ENCODE peak calls at places on chromosome X, in seven cellular contexts. L, S, X, B, K, G and N are unnamed samples.

GRCh38 chrX:134761788-134762187 is 103.5 kb upstream of the PLAC1 start:
- DNase-seq in L (peak; percentile 46), S (peak; percentile 36), X (no peak), B (peak; percentile 56), K (no peak), G (peak; percentile 36), N (peak; percentile 10)

GRCh38 chrX:102934624-102935023 is 2.4 kb upstream of the RAB40AL start:
- DNase-seq in L (peak; percentile 15), S (peak; percentile 39), X (no peak), B (peak; percentile 67), K (peak; percentile 20), G (peak; percentile 41), N (peak; percentile 12)

GRCh38 chrX:51568586-51568985 is 50.1 kb downstream of the CENPVL3 start:
- DNase-seq in L (no peak), S (peak; percentile 57), X (no peak), B (peak; percentile 87), K (no peak), G (no peak), N (no peak)

GRCh38 chrX:12480956-12481355 is 310.3 kb upstream of the PRPS2 start:
- DNase-seq in L (no peak), S (no peak), X (no peak), B (no peak), K (no peak), G (no peak), N (no peak)

GRCh38 chrX:136847874-136848273 is 32.7 kb downstream of the RBMX start:
- DNase-seq in L (no peak), S (no peak), X (no peak), B (no peak), K (no peak), G (no peak), N (no peak)

GRCh38 chrX:120769576-120770341 is 105.9 kb downstream of the CT47B1 start:
- DNase-seq in L (peak; percentile 77), S (peak; percentile 75), X (peak; percentile 16), B (peak; percentile 82), K (peak; percentile 33), G (peak; percentile 17), N (peak; percentile 31)

GRCh38 chrX:131792789-131793462 is 230.2 kb upstream of the STK26 start:
- DNase-seq in L (peak; percentile 89), S (peak; percentile 20), X (no peak), B (peak; percentile 43), K (no peak), G (no peak), N (no peak)

GRCh38 chrX:120401301-120401700 is 39.4 kb downstream of the ATP1B4 start:
- DNase-seq in L (no peak), S (no peak), X (no peak), B (no peak), K (no peak), G (no peak), N (no peak)

GRCh38 chrX:71992711-71993110 is 82.1 kb downstream of the NHSL2 start:
- DNase-seq in L (no peak), S (no peak), X (no peak), B (no peak), K (no peak), G (no peak), N (no peak)

GRCh38 chrX:72368796-72369195 is 63.1 kb upstream of the CITED1 start:
- DNase-seq in L (no peak), S (no peak), X (no peak), B (no peak), K (no peak), G (no peak), N (no peak)

GRCh38 chrX:71492086-71493065 is 40.5 kb upstream of the OGT start:
- DNase-seq in L (peak; percentile 30), S (peak; percentile 80), X (no peak), B (peak; percentile 39), K (peak; percentile 25), G (peak; percentile 39), N (no peak)

GRCh38 chrX:3771756-3772155 is 58.3 kb upstream of the PRKX start:
- DNase-seq in L (no peak), S (no peak), X (no peak), B (no peak), K (no peak), G (no peak), N (no peak)

GRCh38 chrX:35101901-35102300 is 159.3 kb downstream of the FAM47B start:
- DNase-seq in L (no peak), S (no peak), X (no peak), B (peak; percentile 3), K (no peak), G (no peak), N (no peak)
- H3K9me2 ChIP-seq in L (no peaks in the 10 kb centered on the region), S (no peaks in the 10 kb centered on the region), X (no peaks in the 10 kb centered on the region), B (no peaks in the 10 kb centered on the region), K (no peaks in the 10 kb centered on the region), G (no peaks in the 10 kb centered on the region), N (no peaks in the 10 kb centered on the region)

GRCh38 chrX:57641338-57641737 is 38.7 kb downstream of the NLRP2B start:
- DNase-seq in L (no peak), S (no peak), X (no peak), B (no peak), K (no peak), G (no peak), N (no peak)

GRCh38 chrX:57651169-57651919 is 28.7 kb downstream of the NLRP2B start:
- DNase-seq in L (no peak), S (no peak), X (no peak), B (no peak), K (no peak), G (peak; percentile 25), N (no peak)

GRCh38 chrX:57643698-57644097 is 36.4 kb downstream of the NLRP2B start:
- DNase-seq in L (no peak), S (no peak), X (no peak), B (peak; percentile 26), K (no peak), G (no peak), N (no peak)

GRCh38 chrX:57652705-57653104 is 27.4 kb downstream of the NLRP2B start:
- DNase-seq in L (no peak), S (no peak), X (no peak), B (no peak), K (no peak), G (no peak), N (no peak)

GRCh38 chrX:57647020-57647419 is 33.0 kb downstream of the NLRP2B start:
- DNase-seq in L (no peak), S (no peak), X (no peak), B (no peak), K (no peak), G (peak; percentile 71), N (no peak)
- TF ChIP-seq EZH2 in L (no peak), S (no peak), X (no peak), B (no peak), K (no peak), G (no peak), N (no peak)

GRCh38 chrX:38560776-38561125 is 591 bp upstream of the TSPAN7 start:
- DNase-seq in L (no peak), S (no peak), X (no peak), B (no peak), K (no peak), G (no peak), N (no peak)
- H2AFZ ChIP-seq in L (peak overlapping the region; percentile 75), S (peak overlapping the region; percentile 77), X (peak overlapping the region; percentile 9), B (peak overlapping the region; percentile 96), K (no peak overlapping the region), G (peak overlapping the region; percentile 81), N (peak overlapping the region; percentile 52)

GRCh38 chrX:68584221-68584620 is 63.2 kb upstream of the STARD8 start:
- DNase-seq in L (no peak), S (no peak), X (no peak), B (peak; percentile 14), K (no peak), G (no peak), N (no peak)

GRCh38 chrX:68589372-68589753 is 58.1 kb upstream of the STARD8 start:
- DNase-seq in L (no peak), S (no peak), X (no peak), B (no peak), K (no peak), G (no peak), N (no peak)

GRCh38 chrX:68594769-68595168 is 52.7 kb upstream of the STARD8 start:
- DNase-seq in L (no peak), S (no peak), X (no peak), B (no peak), K (no peak), G (no peak), N (no peak)

DNA sequence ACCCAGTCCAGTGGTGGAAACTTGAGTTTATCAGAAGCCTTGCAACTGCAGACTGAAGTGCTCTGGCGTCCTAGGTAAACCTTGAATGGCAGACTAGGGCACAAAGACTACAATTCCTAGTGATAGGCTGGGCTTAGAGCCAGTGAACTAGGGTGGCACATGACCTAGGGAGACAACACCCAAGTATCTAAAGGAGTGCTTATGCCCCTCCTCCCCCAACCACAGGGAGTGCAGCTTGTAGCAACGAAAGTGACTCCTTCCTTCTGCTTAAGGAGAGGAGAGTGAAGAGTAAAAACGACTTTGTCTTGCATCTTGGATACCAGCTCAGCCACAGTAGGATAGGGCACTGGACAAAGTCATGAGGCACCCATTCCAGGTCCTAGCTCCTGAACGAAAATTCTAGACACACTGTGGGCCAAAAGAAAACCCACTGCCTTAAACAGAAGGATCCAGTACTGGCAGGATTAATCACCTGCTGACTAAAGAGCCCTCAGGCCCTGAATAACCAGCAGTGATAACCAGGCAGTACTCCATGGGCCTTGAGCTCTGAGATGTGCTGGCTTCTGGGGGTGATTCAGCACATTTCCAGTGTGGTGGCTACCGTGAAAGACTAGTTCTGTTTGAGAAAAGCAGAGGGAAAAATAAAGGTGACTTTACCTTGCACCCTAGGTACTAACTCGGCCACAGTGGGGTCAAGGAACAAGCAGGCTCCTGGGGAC is 58.7 kb upstream of the STARD8 start:
- DNase-seq in L (no peak), S (peak; percentile 8), X (no peak), B (peak; percentile 55), K (peak; percentile 47), G (no peak), N (no peak)
- H3K9me2 ChIP-seq in L (no peaks in the 10 kb centered on the region), S (no peaks in the 10 kb centered on the region), X (no peaks in the 10 kb centered on the region), B (no peaks in the 10 kb centered on the region), K (no peaks in the 10 kb centered on the region), G (no peaks in the 10 kb centered on the region), N (no peaks in the 10 kb centered on the region)

GRCh38 chrX:13775837-13776236 is 41.1 kb downstream of the GPM6B start:
- DNase-seq in L (no peak), S (no peak), X (no peak), B (no peak), K (no peak), G (no peak), N (no peak)

GRCh38 chrX:13770013-13770412 is 35.5 kb downstream of the OFD1 start:
- DNase-seq in L (no peak), S (no peak), X (no peak), B (no peak), K (no peak), G (no peak), N (no peak)

GRCh38 chrX:13778916-13779315 is 38.0 kb downstream of the GPM6B start:
- DNase-seq in L (no peak), S (peak; percentile 55), X (no peak), B (peak; percentile 50), K (no peak), G (peak; percentile 30), N (no peak)

GRCh38 chrX:13776387-13776786 is 40.5 kb downstream of the GPM6B start:
- DNase-seq in L (no peak), S (no peak), X (no peak), B (no peak), K (no peak), G (no peak), N (no peak)

DNA sequence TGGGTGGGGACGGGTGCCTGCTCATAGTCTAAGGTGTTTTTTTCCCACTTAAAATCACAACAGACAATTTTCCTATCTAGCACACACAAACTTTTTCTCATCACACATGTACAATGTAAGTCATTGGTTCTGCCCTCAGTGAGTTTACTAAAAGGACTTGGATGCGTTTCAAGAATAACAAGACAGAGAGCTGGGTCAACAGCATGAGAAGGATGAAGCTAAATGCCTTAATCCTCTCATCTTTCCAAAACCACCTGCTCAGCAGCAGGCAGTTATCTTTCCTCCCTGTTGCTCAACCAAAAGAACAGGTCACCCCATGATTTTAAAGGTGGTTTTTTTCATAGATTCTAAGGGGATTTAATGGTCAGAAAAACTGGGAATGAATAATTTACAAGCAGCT is 40.1 kb downstream of the OFD1 start:
- DNase-seq in L (no peak), S (no peak), X (no peak), B (no peak), K (no peak), G (no peak), N (no peak)
- TF ChIP-seq EZH2 in L (no peak), S (no peak), X (no peak), B (no peak), K (no peak), G (no peak), N (no peak)